ENCODE peak calls at places on chromosome 17, in four cellular contexts. O is naive thymus-derived CD8-positive, alpha-beta T cell; I is SJCRH30; D is hippocampal formation. R is an unnamed sample.

GRCh38 chr17:82684207-82684903 is 14.1 kb downstream of the RAB40B start:
- DNase-seq in I (no peak), O (no peak), D (no peak), R (no peak)

GRCh38 chr17:29291163-29291752 is 2.7 kb downstream of the NUFIP2 start:
- DNase-seq in D (no peak), I (peak), O (peak), R (peak)

GRCh38 chr17:8155341-8156173 is 3.4 kb upstream of the PER1 start:
- DNase-seq in D (no peak), I (no peak), O (peak), R (no peak)

GRCh38 chr17:69030145-69030544 is 30.6 kb downstream of the ABCA9 start:
- DNase-seq in O (no peak), I (no peak), D (no peak), R (no peak)

GRCh38 chr17:74085434-74085833 is 118.0 kb upstream of the RPL38 start:
- DNase-seq in D (no peak), I (peak), O (no peak), R (no peak)

GRCh38 chr17:57924677-57925076 is 30.5 kb downstream of the CUEDC1 start:
- DNase-seq in O (no peak), D (no peak), I (peak), R (no peak)

GRCh38 chr17:1386265-1386664 is 13.8 kb downstream of the YWHAE start:
- DNase-seq in O (no peak), I (no peak), D (no peak), R (no peak)

GRCh38 chr17:10265100-10265810 is 66.8 kb upstream of the GAS7 start:
- DNase-seq in O (no peak), I (no peak), D (no peak), R (no peak)

GRCh38 chr17:42920106-42920900 is 19.7 kb downstream of the G6PC1 start:
- DNase-seq in O (no peak), D (no peak), I (no peak), R (no peak)

GRCh38 chr17:18919963-18920362 is 32.0 kb upstream of the SLC5A10 start:
- DNase-seq in I (no peak), D (no peak), O (no peak), R (no peak)

GRCh38 chr17:32627233-32628008 is 140.6 kb downstream of the CDK5R1 start:
- DNase-seq in D (peak), I (no peak), O (no peak), R (no peak)

GRCh38 chr17:71760062-71760720 is 360.6 kb upstream of the SOX9 start:
- DNase-seq in O (no peak), I (no peak), D (no peak), R (no peak)